ENCODE peak calls at places on chromosomes 1 and 21, in eight cellular contexts. One of them, this sample, is unnamed. For H3K4me1, the result is how much of the 10 kb centered on the place peaks cover.

GRCh38 chr1:35807614-35808375 is at the start of gene AGO4:
- DNase-seq in left ventricle myocardium inferior: peak
- DNase-seq in A549: peak
- DNase-seq in CD8-positive, alpha-beta memory T cell: peak
- DNase-seq in effector memory CD4-positive, alpha-beta T cell: no peak
- DNase-seq in aorta: peak
- DNase-seq in lung: peak
- DNase-seq in pancreas: peak
- DNase-seq in this sample: peak

GRCh38 chr1:57987507-57987906 is 559.0 kb downstream of the OMA1 start:
- DNase-seq in A549: no peak
- DNase-seq in lung: no peak
- DNase-seq in pancreas: no peak
- DNase-seq in left ventricle myocardium inferior: no peak
- DNase-seq in effector memory CD4-positive, alpha-beta T cell: no peak
- DNase-seq in CD8-positive, alpha-beta memory T cell: no peak
- DNase-seq in aorta: no peak
- DNase-seq in this sample: no peak

GRCh38 chr1:115314765-115315164 is 23.3 kb downstream of the NGF start:
- DNase-seq in lung: peak
- DNase-seq in pancreas: no peak
- DNase-seq in CD8-positive, alpha-beta memory T cell: no peak
- DNase-seq in A549: no peak
- DNase-seq in aorta: no peak
- DNase-seq in effector memory CD4-positive, alpha-beta T cell: no peak
- DNase-seq in left ventricle myocardium inferior: no peak
- DNase-seq in this sample: no peak

GRCh38 chr1:2127181-2128145 is 67.1 kb downstream of the FAAP20 start:
- DNase-seq in aorta: peak
- DNase-seq in CD8-positive, alpha-beta memory T cell: no peak
- DNase-seq in pancreas: no peak
- DNase-seq in lung: no peak
- DNase-seq in effector memory CD4-positive, alpha-beta T cell: no peak
- DNase-seq in left ventricle myocardium inferior: peak
- DNase-seq in A549: no peak
- DNase-seq in this sample: no peak

GRCh38 chr1:85471558-85471957 is 6.6 kb upstream of the DDAH1 start:
- DNase-seq in aorta: no peak
- DNase-seq in pancreas: no peak
- DNase-seq in effector memory CD4-positive, alpha-beta T cell: no peak
- DNase-seq in left ventricle myocardium inferior: no peak
- DNase-seq in A549: no peak
- DNase-seq in lung: no peak
- DNase-seq in CD8-positive, alpha-beta memory T cell: no peak
- DNase-seq in this sample: no peak

GRCh38 chr1:68331117-68331865 is 99.0 kb upstream of the WLS start:
- DNase-seq in effector memory CD4-positive, alpha-beta T cell: no peak
- DNase-seq in A549: no peak
- DNase-seq in CD8-positive, alpha-beta memory T cell: no peak
- DNase-seq in pancreas: no peak
- DNase-seq in left ventricle myocardium inferior: no peak
- DNase-seq in lung: no peak
- DNase-seq in aorta: no peak
- DNase-seq in this sample: no peak

GRCh38 chr1:58784758-58785423 is 1.0 kb upstream of the JUN start:
- DNase-seq in A549: peak
- DNase-seq in pancreas: peak
- DNase-seq in effector memory CD4-positive, alpha-beta T cell: peak
- DNase-seq in CD8-positive, alpha-beta memory T cell: peak
- DNase-seq in aorta: peak
- DNase-seq in lung: peak
- DNase-seq in left ventricle myocardium inferior: peak
- DNase-seq in this sample: peak

GRCh38 chr1:179591592-179592580 is at the start of gene TDRD5:
- DNase-seq in lung: no peak
- DNase-seq in left ventricle myocardium inferior: no peak
- DNase-seq in pancreas: peak
- DNase-seq in effector memory CD4-positive, alpha-beta T cell: no peak
- DNase-seq in CD8-positive, alpha-beta memory T cell: no peak
- DNase-seq in aorta: no peak
- DNase-seq in A549: peak
- DNase-seq in this sample: no peak

GRCh38 chr1:95236784-95237575 is 3.0 kb downstream of the RWDD3 start:
- DNase-seq in aorta: no peak
- DNase-seq in left ventricle myocardium inferior: no peak
- DNase-seq in effector memory CD4-positive, alpha-beta T cell: no peak
- DNase-seq in lung: no peak
- DNase-seq in CD8-positive, alpha-beta memory T cell: no peak
- DNase-seq in pancreas: no peak
- DNase-seq in A549: no peak
- DNase-seq in this sample: peak

GRCh38 chr1:25128168-25128621 is 104.1 kb downstream of the SYF2 start:
- DNase-seq in aorta: no peak
- DNase-seq in pancreas: no peak
- DNase-seq in effector memory CD4-positive, alpha-beta T cell: no peak
- DNase-seq in lung: no peak
- DNase-seq in left ventricle myocardium inferior: no peak
- DNase-seq in CD8-positive, alpha-beta memory T cell: no peak
- DNase-seq in A549: no peak
- DNase-seq in this sample: no peak

GRCh38 chr21:35020902-35021301 is 28.2 kb downstream of the RUNX1 start:
- DNase-seq in effector memory CD4-positive, alpha-beta T cell: no peak
- DNase-seq in left ventricle myocardium inferior: no peak
- DNase-seq in aorta: no peak
- DNase-seq in lung: no peak
- DNase-seq in pancreas: no peak
- DNase-seq in CD8-positive, alpha-beta memory T cell: no peak
- DNase-seq in A549: no peak
- DNase-seq in this sample: no peak

GRCh38 chr21:35020446-35020845 is 28.7 kb downstream of the RUNX1 start:
- DNase-seq in pancreas: no peak
- DNase-seq in effector memory CD4-positive, alpha-beta T cell: no peak
- DNase-seq in A549: no peak
- DNase-seq in lung: no peak
- DNase-seq in left ventricle myocardium inferior: no peak
- DNase-seq in CD8-positive, alpha-beta memory T cell: no peak
- DNase-seq in aorta: no peak
- DNase-seq in this sample: no peak

GRCh38 chr21:35019631-35020032 is 29.5 kb downstream of the RUNX1 start:
- DNase-seq in lung: peak
- DNase-seq in left ventricle myocardium inferior: no peak
- DNase-seq in pancreas: peak
- DNase-seq in aorta: no peak
- DNase-seq in CD8-positive, alpha-beta memory T cell: no peak
- DNase-seq in A549: peak
- DNase-seq in effector memory CD4-positive, alpha-beta T cell: no peak
- DNase-seq in this sample: no peak

GRCh38 chr21:35023396-35024070 is 25.6 kb downstream of the RUNX1 start:
- DNase-seq in A549: no peak
- DNase-seq in effector memory CD4-positive, alpha-beta T cell: no peak
- DNase-seq in CD8-positive, alpha-beta memory T cell: no peak
- DNase-seq in aorta: no peak
- DNase-seq in pancreas: no peak
- DNase-seq in left ventricle myocardium inferior: no peak
- DNase-seq in lung: no peak
- DNase-seq in this sample: no peak

DNA sequence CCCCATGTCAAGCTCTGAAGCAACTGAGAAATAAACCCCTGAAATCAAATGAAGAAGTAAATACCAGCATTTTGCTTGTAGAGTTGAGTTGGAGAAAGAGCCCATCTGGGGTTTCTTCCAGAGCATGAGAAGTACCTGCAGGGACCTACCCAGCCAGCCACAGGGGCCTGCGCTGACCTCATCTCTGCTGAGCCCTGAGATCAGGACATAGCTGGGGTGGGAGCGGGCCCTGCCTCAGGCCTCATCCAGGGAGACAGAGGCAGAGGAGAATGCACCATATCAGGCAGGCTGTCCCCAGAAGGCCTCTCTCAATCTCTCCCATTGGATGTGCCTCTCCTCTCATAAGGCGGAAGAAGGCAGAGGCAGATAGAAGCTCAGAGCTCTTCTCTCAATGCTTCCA is 27.6 kb downstream of the RUNX1 start:
- DNase-seq in lung: no peak
- DNase-seq in pancreas: no peak
- DNase-seq in effector memory CD4-positive, alpha-beta T cell: no peak
- DNase-seq in left ventricle myocardium inferior: no peak
- DNase-seq in aorta: no peak
- DNase-seq in CD8-positive, alpha-beta memory T cell: no peak
- DNase-seq in A549: no peak
- DNase-seq in this sample: no peak
- H3K4me1 ChIP-seq in lung: under half
- H3K4me1 ChIP-seq in pancreas: under half
- H3K4me1 ChIP-seq in effector memory CD4-positive, alpha-beta T cell: half or more
- H3K4me1 ChIP-seq in left ventricle myocardium inferior: under half
- H3K4me1 ChIP-seq in aorta: under half
- H3K4me1 ChIP-seq in CD8-positive, alpha-beta memory T cell: half or more
- H3K4me1 ChIP-seq in A549: under half
- H3K4me1 ChIP-seq in this sample: under half

DNA sequence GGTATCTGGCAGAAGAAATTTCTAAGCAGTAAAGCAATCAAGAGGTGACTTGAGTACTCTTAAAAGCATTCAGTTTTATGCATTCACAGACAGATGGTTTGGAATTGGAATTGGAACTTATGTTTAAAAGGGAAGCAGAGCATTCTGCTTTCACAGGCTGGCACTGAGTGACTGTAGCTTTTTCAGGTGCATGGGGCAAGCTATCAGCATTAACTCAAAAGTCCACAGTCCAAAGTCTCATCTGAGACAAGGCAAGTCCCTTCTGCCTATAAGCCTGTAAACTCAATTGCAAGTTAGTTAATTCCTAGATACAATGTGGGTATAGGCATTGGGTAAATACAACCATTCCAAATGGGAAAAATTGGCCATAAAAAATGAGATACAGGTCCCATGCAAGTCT is 1620.3 kb downstream of the MRPL39 start:
- DNase-seq in aorta: no peak
- DNase-seq in effector memory CD4-positive, alpha-beta T cell: no peak
- DNase-seq in pancreas: no peak
- DNase-seq in CD8-positive, alpha-beta memory T cell: no peak
- DNase-seq in A549: no peak
- DNase-seq in left ventricle myocardium inferior: no peak
- DNase-seq in lung: no peak
- DNase-seq in this sample: no peak
- H3K4me1 ChIP-seq in aorta: under half
- H3K4me1 ChIP-seq in effector memory CD4-positive, alpha-beta T cell: under half
- H3K4me1 ChIP-seq in pancreas: under half
- H3K4me1 ChIP-seq in CD8-positive, alpha-beta memory T cell: under half
- H3K4me1 ChIP-seq in A549: under half
- H3K4me1 ChIP-seq in left ventricle myocardium inferior: under half
- H3K4me1 ChIP-seq in lung: under half
- H3K4me1 ChIP-seq in this sample: under half

GRCh38 chr1:27891196-27891889 is 19.0 kb downstream of the THEMIS2 start:
- DNase-seq in lung: no peak
- DNase-seq in pancreas: no peak
- DNase-seq in effector memory CD4-positive, alpha-beta T cell: no peak
- DNase-seq in A549: no peak
- DNase-seq in left ventricle myocardium inferior: no peak
- DNase-seq in CD8-positive, alpha-beta memory T cell: no peak
- DNase-seq in aorta: no peak
- DNase-seq in this sample: no peak

GRCh38 chr1:27886353-27886679 is 14.0 kb downstream of the THEMIS2 start:
- DNase-seq in lung: no peak
- DNase-seq in left ventricle myocardium inferior: no peak
- DNase-seq in A549: no peak
- DNase-seq in aorta: no peak
- DNase-seq in CD8-positive, alpha-beta memory T cell: no peak
- DNase-seq in pancreas: no peak
- DNase-seq in effector memory CD4-positive, alpha-beta T cell: no peak
- DNase-seq in this sample: no peak

GRCh38 chr1:27887215-27888035 is 15.1 kb downstream of the THEMIS2 start:
- DNase-seq in left ventricle myocardium inferior: no peak
- DNase-seq in A549: no peak
- DNase-seq in pancreas: no peak
- DNase-seq in lung: no peak
- DNase-seq in aorta: no peak
- DNase-seq in CD8-positive, alpha-beta memory T cell: peak
- DNase-seq in effector memory CD4-positive, alpha-beta T cell: no peak
- DNase-seq in this sample: no peak

GRCh38 chr1:27886744-27887143 is 14.4 kb downstream of the THEMIS2 start:
- DNase-seq in aorta: no peak
- DNase-seq in pancreas: no peak
- DNase-seq in effector memory CD4-positive, alpha-beta T cell: no peak
- DNase-seq in CD8-positive, alpha-beta memory T cell: no peak
- DNase-seq in A549: no peak
- DNase-seq in left ventricle myocardium inferior: no peak
- DNase-seq in lung: no peak
- DNase-seq in this sample: no peak

DNA sequence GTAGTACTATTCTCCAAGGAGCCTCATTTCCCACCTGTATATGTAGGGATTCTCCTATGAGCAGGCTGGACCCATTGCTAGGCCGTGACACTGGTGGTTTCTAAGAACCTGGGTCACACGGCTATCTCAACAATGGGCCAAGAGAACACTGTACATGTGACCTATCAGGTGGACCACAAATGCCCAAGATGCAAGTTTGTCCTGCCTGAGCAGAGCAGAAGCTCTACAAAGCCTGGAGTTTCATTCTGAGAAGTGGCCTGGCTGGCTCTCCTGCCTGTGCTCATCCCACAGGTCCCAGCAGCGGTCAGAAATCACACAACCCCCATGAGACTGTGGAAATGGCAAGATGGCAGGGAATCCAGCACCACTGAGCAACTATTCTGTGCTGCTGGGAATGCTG is 17.2 kb downstream of the THEMIS2 start:
- DNase-seq in CD8-positive, alpha-beta memory T cell: no peak
- DNase-seq in lung: no peak
- DNase-seq in aorta: no peak
- DNase-seq in effector memory CD4-positive, alpha-beta T cell: no peak
- DNase-seq in pancreas: no peak
- DNase-seq in A549: no peak
- DNase-seq in left ventricle myocardium inferior: no peak
- DNase-seq in this sample: no peak
- H3K4me1 ChIP-seq in CD8-positive, alpha-beta memory T cell: half or more
- H3K4me1 ChIP-seq in lung: under half
- H3K4me1 ChIP-seq in aorta: under half
- H3K4me1 ChIP-seq in effector memory CD4-positive, alpha-beta T cell: under half
- H3K4me1 ChIP-seq in pancreas: under half
- H3K4me1 ChIP-seq in A549: under half
- H3K4me1 ChIP-seq in left ventricle myocardium inferior: under half
- H3K4me1 ChIP-seq in this sample: under half

DNA sequence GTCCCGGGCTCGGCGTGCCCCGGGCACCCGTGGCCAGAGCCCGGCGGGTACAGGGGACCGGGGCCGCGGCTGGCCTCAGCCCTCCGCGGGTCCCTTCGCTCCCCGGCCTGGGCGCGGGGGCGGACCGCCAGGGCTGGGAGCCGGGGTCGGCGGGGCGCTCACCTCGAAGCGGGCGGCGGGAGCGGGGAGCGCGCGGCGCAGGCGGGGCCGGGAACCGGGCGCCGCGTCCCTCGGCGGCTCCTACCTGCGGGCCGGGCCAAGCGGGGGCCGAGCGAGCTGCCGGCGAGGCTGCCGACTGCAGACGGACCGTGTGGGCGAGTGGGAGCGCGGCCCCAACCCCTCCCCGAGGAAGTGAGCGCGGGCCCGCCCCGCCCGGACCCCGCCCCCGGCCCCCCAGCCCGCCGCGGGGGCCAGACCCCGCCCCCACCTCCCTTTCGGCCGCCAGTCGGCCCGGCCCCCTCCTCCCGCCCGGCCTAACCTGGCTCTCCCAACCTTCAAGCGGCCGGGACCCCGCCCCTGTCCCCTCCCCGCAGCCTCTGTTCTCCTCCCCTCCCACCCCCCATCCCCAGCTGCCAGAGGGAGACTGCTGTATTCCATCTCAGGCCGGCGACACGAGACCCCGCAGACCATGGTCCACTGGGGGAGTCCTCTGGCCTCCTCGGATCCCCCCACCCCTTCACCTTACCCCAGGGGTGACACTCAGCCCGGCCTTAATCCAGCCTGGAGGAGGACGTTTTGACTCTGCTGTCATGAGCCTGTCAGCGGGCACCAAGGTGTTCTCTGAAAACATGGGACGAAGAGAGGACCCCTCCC is at the start of gene FHL3:
- DNase-seq in aorta: peak
- DNase-seq in A549: no peak
- DNase-seq in pancreas: peak
- DNase-seq in effector memory CD4-positive, alpha-beta T cell: peak
- DNase-seq in left ventricle myocardium inferior: peak
- DNase-seq in lung: peak
- DNase-seq in CD8-positive, alpha-beta memory T cell: peak
- DNase-seq in this sample: peak
- H3K4me1 ChIP-seq in aorta: under half
- H3K4me1 ChIP-seq in A549: under half
- H3K4me1 ChIP-seq in pancreas: under half
- H3K4me1 ChIP-seq in effector memory CD4-positive, alpha-beta T cell: under half
- H3K4me1 ChIP-seq in left ventricle myocardium inferior: half or more
- H3K4me1 ChIP-seq in lung: under half
- H3K4me1 ChIP-seq in CD8-positive, alpha-beta memory T cell: under half
- H3K4me1 ChIP-seq in this sample: under half

This sample was measured in HAP-1.